ENCODE peak calls at places on chromosomes 12 and 14, in four cellular contexts. J is activated CD4-positive, alpha-beta memory T cell treated with anti-CD3 and anti-CD28 coated beads for 36 hours; Z is CD4-positive, alpha-beta T cell; R is skeletal muscle cell. I is an unnamed sample.

GRCh38 chr12:104297477-104298113 is 5.9 kb upstream of the EID3 start:
- DNase-seq in J (no peak), Z (no peak), R (no peak), I (peak)

GRCh38 chr12:122058750-122059149 is 19.8 kb upstream of the MLXIP start:
- DNase-seq in J (no peak), Z (no peak), R (no peak), I (no peak)

GRCh38 chr14:66105819-66106218 is 380.4 kb upstream of the CCDC196 start:
- DNase-seq in J (peak), Z (no peak), R (peak), I (no peak)

GRCh38 chr12:120121766-120122293 is 5.3 kb upstream of the RAB35 start:
- DNase-seq in J (peak), Z (no peak), R (no peak), I (peak)

GRCh38 chr14:105933238-105933637 is 406.9 kb downstream of the TMEM121 start:
- DNase-seq in J (peak), Z (no peak), R (no peak), I (no peak)

GRCh38 chr12:111188436-111188835 is 180.5 kb downstream of the PHETA1 start:
- DNase-seq in J (no peak), Z (no peak), R (no peak), I (no peak)

GRCh38 chr14:38481939-38482678 is 226.2 kb upstream of the CLEC14A start:
- DNase-seq in J (no peak), Z (no peak), R (peak), I (no peak)

GRCh38 chr14:101426466-101426865 is 134.8 kb upstream of the DIO3 start:
- DNase-seq in J (no peak), Z (no peak), R (no peak), I (no peak)

GRCh38 chr12:115294443-115295133 is 610.6 kb upstream of the TBX3 start:
- DNase-seq in J (no peak), Z (no peak), R (no peak), I (no peak)